ENCODE peak calls at places on chromosomes 2 and 18, in seven cellular contexts. One of them, this sample, is unnamed.

GRCh38 chr2:12059616-12060441 is 313.4 kb downstream of the LPIN1 start:
- DNase-seq in HEK293T: no peak
- DNase-seq in K562: peak
- DNase-seq in activated CD8-positive, alpha-beta T cell treated with anti-CD3 and anti-CD28 coated beads for 36 hours: no peak
- DNase-seq in hypothalamus: no peak
- DNase-seq in foreskin fibroblast: peak
- DNase-seq in NCI-H1436: no peak
- DNase-seq in this sample: no peak

GRCh38 chr2:152730591-152731333 is 12.3 kb downstream of the ARL6IP6 start:
- DNase-seq in activated CD8-positive, alpha-beta T cell treated with anti-CD3 and anti-CD28 coated beads for 36 hours: peak
- DNase-seq in NCI-H1436: no peak
- DNase-seq in foreskin fibroblast: no peak
- DNase-seq in hypothalamus: no peak
- DNase-seq in HEK293T: no peak
- DNase-seq in K562: no peak
- DNase-seq in this sample: no peak

GRCh38 chr2:148704247-148704646 is 59.7 kb downstream of the EPC2 start:
- DNase-seq in K562: no peak
- DNase-seq in hypothalamus: no peak
- DNase-seq in NCI-H1436: peak
- DNase-seq in HEK293T: no peak
- DNase-seq in foreskin fibroblast: no peak
- DNase-seq in activated CD8-positive, alpha-beta T cell treated with anti-CD3 and anti-CD28 coated beads for 36 hours: no peak
- DNase-seq in this sample: no peak

GRCh38 chr2:188199716-188200128 is 92.0 kb upstream of the GULP1 start:
- DNase-seq in hypothalamus: no peak
- DNase-seq in NCI-H1436: no peak
- DNase-seq in HEK293T: no peak
- DNase-seq in K562: no peak
- DNase-seq in activated CD8-positive, alpha-beta T cell treated with anti-CD3 and anti-CD28 coated beads for 36 hours: no peak
- DNase-seq in foreskin fibroblast: peak
- DNase-seq in this sample: no peak

GRCh38 chr2:74735544-74735943 is 81.5 kb downstream of the SEMA4F start:
- DNase-seq in foreskin fibroblast: no peak
- DNase-seq in activated CD8-positive, alpha-beta T cell treated with anti-CD3 and anti-CD28 coated beads for 36 hours: no peak
- DNase-seq in NCI-H1436: no peak
- DNase-seq in HEK293T: no peak
- DNase-seq in K562: no peak
- DNase-seq in hypothalamus: no peak
- DNase-seq in this sample: no peak

GRCh38 chr2:51534176-51534575 is 502.2 kb upstream of the NRXN1 start:
- DNase-seq in activated CD8-positive, alpha-beta T cell treated with anti-CD3 and anti-CD28 coated beads for 36 hours: no peak
- DNase-seq in HEK293T: no peak
- DNase-seq in foreskin fibroblast: no peak
- DNase-seq in K562: no peak
- DNase-seq in hypothalamus: no peak
- DNase-seq in NCI-H1436: no peak
- DNase-seq in this sample: no peak

GRCh38 chr2:58042486-58042970 is 4.1 kb upstream of the VRK2 start:
- DNase-seq in HEK293T: no peak
- DNase-seq in K562: peak
- DNase-seq in NCI-H1436: peak
- DNase-seq in activated CD8-positive, alpha-beta T cell treated with anti-CD3 and anti-CD28 coated beads for 36 hours: peak
- DNase-seq in hypothalamus: no peak
- DNase-seq in foreskin fibroblast: peak
- DNase-seq in this sample: no peak

GRCh38 chr2:192146069-192147006 is 48.4 kb downstream of the TMEFF2 start:
- DNase-seq in activated CD8-positive, alpha-beta T cell treated with anti-CD3 and anti-CD28 coated beads for 36 hours: no peak
- DNase-seq in hypothalamus: no peak
- DNase-seq in HEK293T: no peak
- DNase-seq in foreskin fibroblast: peak
- DNase-seq in K562: no peak
- DNase-seq in NCI-H1436: no peak
- DNase-seq in this sample: no peak

GRCh38 chr2:84925336-84925723 is 19.9 kb downstream of the TMSB10 start:
- DNase-seq in K562: no peak
- DNase-seq in foreskin fibroblast: no peak
- DNase-seq in hypothalamus: no peak
- DNase-seq in HEK293T: no peak
- DNase-seq in activated CD8-positive, alpha-beta T cell treated with anti-CD3 and anti-CD28 coated beads for 36 hours: no peak
- DNase-seq in NCI-H1436: no peak
- DNase-seq in this sample: no peak

GRCh38 chr2:218370410-218371063 is 11.5 kb upstream of the SLC11A1 start:
- DNase-seq in hypothalamus: no peak
- DNase-seq in NCI-H1436: no peak
- DNase-seq in foreskin fibroblast: no peak
- DNase-seq in K562: no peak
- DNase-seq in HEK293T: no peak
- DNase-seq in activated CD8-positive, alpha-beta T cell treated with anti-CD3 and anti-CD28 coated beads for 36 hours: no peak
- DNase-seq in this sample: no peak

GRCh38 chr2:38603402-38604265 is 906 bp upstream of the HNRNPLL start:
- DNase-seq in activated CD8-positive, alpha-beta T cell treated with anti-CD3 and anti-CD28 coated beads for 36 hours: peak
- DNase-seq in HEK293T: peak
- DNase-seq in NCI-H1436: peak
- DNase-seq in K562: peak
- DNase-seq in foreskin fibroblast: peak
- DNase-seq in hypothalamus: peak
- DNase-seq in this sample: peak

GRCh38 chr2:62221141-62221540 is 25.2 kb downstream of the B3GNT2 start:
- DNase-seq in NCI-H1436: no peak
- DNase-seq in HEK293T: no peak
- DNase-seq in hypothalamus: no peak
- DNase-seq in activated CD8-positive, alpha-beta T cell treated with anti-CD3 and anti-CD28 coated beads for 36 hours: no peak
- DNase-seq in K562: no peak
- DNase-seq in foreskin fibroblast: no peak
- DNase-seq in this sample: no peak

GRCh38 chr2:130754811-130755210 is 529 bp upstream of the AMER3 start:
- DNase-seq in hypothalamus: no peak
- DNase-seq in NCI-H1436: no peak
- DNase-seq in K562: no peak
- DNase-seq in activated CD8-positive, alpha-beta T cell treated with anti-CD3 and anti-CD28 coated beads for 36 hours: no peak
- DNase-seq in foreskin fibroblast: no peak
- DNase-seq in HEK293T: no peak
- DNase-seq in this sample: no peak

GRCh38 chr2:19508-19907 is 26.8 kb downstream of the FAM110C start:
- DNase-seq in K562: no peak
- DNase-seq in foreskin fibroblast: no peak
- DNase-seq in activated CD8-positive, alpha-beta T cell treated with anti-CD3 and anti-CD28 coated beads for 36 hours: no peak
- DNase-seq in NCI-H1436: no peak
- DNase-seq in hypothalamus: no peak
- DNase-seq in HEK293T: no peak
- DNase-seq in this sample: no peak

GRCh38 chr2:206611736-206612135 is 30.6 kb upstream of the FAM237A start:
- DNase-seq in activated CD8-positive, alpha-beta T cell treated with anti-CD3 and anti-CD28 coated beads for 36 hours: no peak
- DNase-seq in foreskin fibroblast: no peak
- DNase-seq in hypothalamus: no peak
- DNase-seq in NCI-H1436: no peak
- DNase-seq in K562: no peak
- DNase-seq in HEK293T: no peak
- DNase-seq in this sample: no peak

GRCh38 chr2:14756981-14757657 is 124.6 kb downstream of the LRATD1 start:
- DNase-seq in hypothalamus: no peak
- DNase-seq in K562: no peak
- DNase-seq in foreskin fibroblast: peak
- DNase-seq in HEK293T: no peak
- DNase-seq in NCI-H1436: no peak
- DNase-seq in activated CD8-positive, alpha-beta T cell treated with anti-CD3 and anti-CD28 coated beads for 36 hours: no peak
- DNase-seq in this sample: no peak

GRCh38 chr2:132424526-132425121 is 8.0 kb downstream of the GPR39 start:
- DNase-seq in NCI-H1436: no peak
- DNase-seq in activated CD8-positive, alpha-beta T cell treated with anti-CD3 and anti-CD28 coated beads for 36 hours: no peak
- DNase-seq in hypothalamus: no peak
- DNase-seq in K562: no peak
- DNase-seq in foreskin fibroblast: peak
- DNase-seq in HEK293T: no peak
- DNase-seq in this sample: no peak

GRCh38 chr2:42792583-42793313 is at the start of gene HAAO:
- DNase-seq in hypothalamus: no peak
- DNase-seq in HEK293T: no peak
- DNase-seq in foreskin fibroblast: no peak
- DNase-seq in K562: no peak
- DNase-seq in NCI-H1436: no peak
- DNase-seq in activated CD8-positive, alpha-beta T cell treated with anti-CD3 and anti-CD28 coated beads for 36 hours: no peak
- DNase-seq in this sample: peak

GRCh38 chr18:24982831-24983230 is 369.1 kb downstream of the ZNF521 start:
- DNase-seq in hypothalamus: no peak
- DNase-seq in HEK293T: no peak
- DNase-seq in foreskin fibroblast: peak
- DNase-seq in K562: no peak
- DNase-seq in NCI-H1436: no peak
- DNase-seq in activated CD8-positive, alpha-beta T cell treated with anti-CD3 and anti-CD28 coated beads for 36 hours: no peak
- DNase-seq in this sample: no peak

GRCh38 chr2:120771556-120772208 is 36.0 kb downstream of the GLI2 start:
- DNase-seq in hypothalamus: no peak
- DNase-seq in NCI-H1436: no peak
- DNase-seq in foreskin fibroblast: peak
- DNase-seq in activated CD8-positive, alpha-beta T cell treated with anti-CD3 and anti-CD28 coated beads for 36 hours: no peak
- DNase-seq in HEK293T: no peak
- DNase-seq in K562: no peak
- DNase-seq in this sample: peak

GRCh38 chr2:127618551-127618950 is 27.4 kb upstream of the GPR17 start:
- DNase-seq in NCI-H1436: no peak
- DNase-seq in HEK293T: no peak
- DNase-seq in foreskin fibroblast: no peak
- DNase-seq in K562: no peak
- DNase-seq in hypothalamus: no peak
- DNase-seq in activated CD8-positive, alpha-beta T cell treated with anti-CD3 and anti-CD28 coated beads for 36 hours: no peak
- DNase-seq in this sample: no peak

GRCh38 chr2:179410552-179411356 is 146.1 kb upstream of the SESTD1 start:
- DNase-seq in hypothalamus: peak
- DNase-seq in foreskin fibroblast: peak
- DNase-seq in NCI-H1436: peak
- DNase-seq in activated CD8-positive, alpha-beta T cell treated with anti-CD3 and anti-CD28 coated beads for 36 hours: peak
- DNase-seq in HEK293T: peak
- DNase-seq in K562: peak
- DNase-seq in this sample: peak

GRCh38 chr18:28127763-28128737 is 48.9 kb downstream of the CDH2 start:
- DNase-seq in HEK293T: no peak
- DNase-seq in activated CD8-positive, alpha-beta T cell treated with anti-CD3 and anti-CD28 coated beads for 36 hours: no peak
- DNase-seq in foreskin fibroblast: no peak
- DNase-seq in K562: no peak
- DNase-seq in hypothalamus: no peak
- DNase-seq in NCI-H1436: no peak
- DNase-seq in this sample: no peak

GRCh38 chr2:172438064-172438421 is 10.7 kb downstream of the ITGA6 start:
- DNase-seq in K562: no peak
- DNase-seq in hypothalamus: no peak
- DNase-seq in HEK293T: no peak
- DNase-seq in foreskin fibroblast: no peak
- DNase-seq in NCI-H1436: no peak
- DNase-seq in activated CD8-positive, alpha-beta T cell treated with anti-CD3 and anti-CD28 coated beads for 36 hours: peak
- DNase-seq in this sample: no peak

GRCh38 chr2:228675042-228675441 is 493.6 kb upstream of the SPHKAP start:
- DNase-seq in NCI-H1436: no peak
- DNase-seq in hypothalamus: no peak
- DNase-seq in foreskin fibroblast: peak
- DNase-seq in HEK293T: no peak
- DNase-seq in K562: no peak
- DNase-seq in activated CD8-positive, alpha-beta T cell treated with anti-CD3 and anti-CD28 coated beads for 36 hours: no peak
- DNase-seq in this sample: no peak

GRCh38 chr2:45950606-45951005 is 299.1 kb downstream of the PRKCE start:
- DNase-seq in hypothalamus: no peak
- DNase-seq in NCI-H1436: no peak
- DNase-seq in activated CD8-positive, alpha-beta T cell treated with anti-CD3 and anti-CD28 coated beads for 36 hours: no peak
- DNase-seq in HEK293T: no peak
- DNase-seq in foreskin fibroblast: no peak
- DNase-seq in K562: no peak
- DNase-seq in this sample: no peak

GRCh38 chr2:26463252-26464207 is 14.4 kb downstream of the OTOF start:
- DNase-seq in HEK293T: no peak
- DNase-seq in hypothalamus: no peak
- DNase-seq in foreskin fibroblast: no peak
- DNase-seq in NCI-H1436: no peak
- DNase-seq in K562: no peak
- DNase-seq in activated CD8-positive, alpha-beta T cell treated with anti-CD3 and anti-CD28 coated beads for 36 hours: no peak
- DNase-seq in this sample: peak

GRCh38 chr2:68934021-68934420 is 18.7 kb downstream of the GKN2 start:
- DNase-seq in foreskin fibroblast: no peak
- DNase-seq in activated CD8-positive, alpha-beta T cell treated with anti-CD3 and anti-CD28 coated beads for 36 hours: no peak
- DNase-seq in HEK293T: no peak
- DNase-seq in hypothalamus: no peak
- DNase-seq in NCI-H1436: no peak
- DNase-seq in K562: no peak
- DNase-seq in this sample: no peak

GRCh38 chr2:231016576-231017249 is 20.6 kb upstream of the C2orf72 start:
- DNase-seq in hypothalamus: no peak
- DNase-seq in foreskin fibroblast: no peak
- DNase-seq in activated CD8-positive, alpha-beta T cell treated with anti-CD3 and anti-CD28 coated beads for 36 hours: no peak
- DNase-seq in NCI-H1436: no peak
- DNase-seq in HEK293T: no peak
- DNase-seq in K562: no peak
- DNase-seq in this sample: no peak

GRCh38 chr2:44121899-44122298 is 46.8 kb upstream of the PPM1B start:
- DNase-seq in activated CD8-positive, alpha-beta T cell treated with anti-CD3 and anti-CD28 coated beads for 36 hours: no peak
- DNase-seq in NCI-H1436: no peak
- DNase-seq in HEK293T: no peak
- DNase-seq in K562: no peak
- DNase-seq in foreskin fibroblast: no peak
- DNase-seq in hypothalamus: no peak
- DNase-seq in this sample: no peak

GRCh38 chr2:30653847-30654246 is 153.4 kb downstream of the CAPN13 start:
- DNase-seq in NCI-H1436: no peak
- DNase-seq in hypothalamus: no peak
- DNase-seq in K562: no peak
- DNase-seq in foreskin fibroblast: no peak
- DNase-seq in HEK293T: no peak
- DNase-seq in activated CD8-positive, alpha-beta T cell treated with anti-CD3 and anti-CD28 coated beads for 36 hours: no peak
- DNase-seq in this sample: no peak

GRCh38 chr2:109614715-109615636 is 812 bp downstream of the SOWAHC start:
- DNase-seq in activated CD8-positive, alpha-beta T cell treated with anti-CD3 and anti-CD28 coated beads for 36 hours: no peak
- DNase-seq in NCI-H1436: no peak
- DNase-seq in K562: no peak
- DNase-seq in hypothalamus: no peak
- DNase-seq in foreskin fibroblast: no peak
- DNase-seq in HEK293T: no peak
- DNase-seq in this sample: peak

This sample was measured in ELF-1.